ENCODE peak calls at places on chromosomes 5 and 9, in six cellular contexts. T is GM12878, G is K562, M is endothelial cell of umbilical vein, O is HepG2, D is A549. V is an unnamed sample.

GRCh38 chr5:98880151-98880550 is 48.7 kb downstream of the CHD1 start:
- DNase-seq in G (no peak), D (no peak), M (no peak), T (no peak), O (no peak), V (peak; percentile 9)

GRCh38 chr9:81174023-81174422 is 515.3 kb downstream of the TLE1 start:
- DNase-seq in M (no peak), O (peak; percentile 7), G (no peak), T (no peak), D (no peak), V (no peak)

GRCh38 chr5:125485003-125485641 is 738.7 kb upstream of the ZNF608 start:
- DNase-seq in O (no peak), D (peak; percentile 71), G (no peak), T (no peak), M (peak; percentile 96), V (peak; percentile 25)

GRCh38 chr9:113953541-113953940 is 77.4 kb downstream of the ZNF618 start:
- DNase-seq in T (no peak), G (no peak), O (no peak), D (no peak), M (peak; percentile 96), V (no peak)

GRCh38 chr5:57209316-57210040 is 35.6 kb downstream of the GPBP1 start:
- DNase-seq in G (no peak), M (no peak), O (no peak), D (no peak), T (no peak), V (peak; percentile 54)

GRCh38 chr5:167696558-167697314 is 594.7 kb upstream of the WWC1 start:
- DNase-seq in O (no peak), D (peak; percentile 9), G (no peak), T (no peak), M (no peak), V (no peak)

GRCh38 chr9:130561056-130561455 is 18.3 kb upstream of the FUBP3 start:
- DNase-seq in D (no peak), G (no peak), O (no peak), T (no peak), M (no peak), V (no peak)

GRCh38 chr5:59842999-59843398 is 50.5 kb downstream of the PDE4D start:
- DNase-seq in G (no peak), T (no peak), O (no peak), D (no peak), M (peak; percentile 20), V (no peak)

GRCh38 chr5:103450333-103451061 is 112.1 kb downstream of the NUDT12 start:
- DNase-seq in T (no peak), M (no peak), O (no peak), G (no peak), D (no peak), V (no peak)

GRCh38 chr9:545480-545879 is 296.0 kb upstream of the DMRT1 start:
- DNase-seq in M (no peak), D (no peak), O (no peak), G (no peak), T (no peak), V (no peak)

GRCh38 chr9:85332487-85332886 is 409.3 kb downstream of the AGTPBP1 start:
- DNase-seq in T (no peak), O (peak; percentile 19), G (no peak), D (peak; percentile 29), M (peak; percentile 5), V (peak; percentile 40)

GRCh38 chr5:110108520-110108919 is 418.8 kb downstream of the MAN2A1 start:
- DNase-seq in M (no peak), O (no peak), G (no peak), T (no peak), D (no peak), V (no peak)

GRCh38 chr9:122835313-122835731 is 6.9 kb upstream of the PDCL start:
- DNase-seq in M (peak; percentile 26), T (no peak), G (no peak), D (no peak), O (peak; percentile 31), V (no peak)

GRCh38 chr5:154714271-154714986 is 40.7 kb upstream of the LARP1 start:
- DNase-seq in T (peak; percentile 32), O (peak; percentile 66), M (peak; percentile 64), D (no peak), G (no peak), V (peak; percentile 37)

GRCh38 chr9:112076814-112077213 is 98.3 kb downstream of the SUSD1 start:
- DNase-seq in O (no peak), T (no peak), G (no peak), M (no peak), D (no peak), V (peak; percentile 10)

GRCh38 chr9:135993840-135994776 is 32.9 kb upstream of the UBAC1 start:
- DNase-seq in O (peak; percentile 91), G (no peak), T (no peak), M (no peak), D (no peak), V (no peak)

GRCh38 chr5:61319388-61320146 is 12.5 kb upstream of the ZSWIM6 start:
- DNase-seq in D (no peak), M (peak; percentile 80), O (no peak), G (no peak), T (peak; percentile 88), V (peak; percentile 48)

GRCh38 chr5:140926211-140926902 is at the start of gene PCDHAC1:
- DNase-seq in G (no peak), M (peak; percentile 77), D (peak; percentile 84), O (no peak), T (no peak), V (no peak)

GRCh38 chr9:114387678-114388431 is at the start of gene AKNA:
- DNase-seq in T (no peak), O (no peak), G (no peak), M (peak; percentile 86), D (no peak), V (peak; percentile 91)

GRCh38 chr5:135567661-135568060 is 11.1 kb downstream of the CXCL14 start:
- DNase-seq in O (no peak), M (no peak), T (no peak), D (no peak), G (no peak), V (no peak)

GRCh38 chr5:139494256-139494655 is 11.7 kb upstream of the STING1 start:
- DNase-seq in T (no peak), D (no peak), O (no peak), G (no peak), M (no peak), V (no peak)
- TF ChIP-seq MYC in T (no peak), D (no peak), O (no peak), G (no peak), M (no peak), V (no peak)

DNA sequence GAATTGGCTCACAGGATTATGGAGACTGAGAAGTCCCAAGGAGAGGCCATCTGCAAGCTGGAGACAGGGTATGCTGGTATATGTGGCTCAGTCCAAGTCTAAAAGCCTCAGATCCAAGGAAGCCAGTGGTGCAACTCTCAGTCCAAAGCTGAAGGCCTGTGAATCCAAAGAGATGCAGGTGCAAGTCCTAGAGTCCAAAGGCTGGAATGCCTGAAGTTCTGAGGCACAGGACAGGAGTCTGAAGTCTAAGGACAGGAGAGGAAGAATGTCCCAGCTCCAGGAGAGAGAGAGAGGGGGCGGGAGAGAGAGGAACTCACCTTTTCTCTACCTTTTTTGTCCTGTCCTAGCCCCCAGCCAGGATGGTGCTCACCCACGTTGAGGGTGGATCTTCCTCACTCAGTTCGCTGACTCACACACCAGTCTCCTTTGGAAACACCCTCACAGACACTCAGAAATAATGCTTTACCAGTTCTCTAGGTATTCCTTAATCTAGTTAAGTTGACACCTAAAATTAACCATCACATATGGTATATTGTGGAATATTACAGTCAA is 49.6 kb downstream of the KCNN2 start:
- DNase-seq in O (no peak), G (no peak), D (no peak), T (no peak), M (no peak), V (peak; percentile 28)
- TF ChIP-seq POLR2A in O (no peak), G (no peak), D (no peak), T (no peak), M (no peak), V (no peak)

DNA sequence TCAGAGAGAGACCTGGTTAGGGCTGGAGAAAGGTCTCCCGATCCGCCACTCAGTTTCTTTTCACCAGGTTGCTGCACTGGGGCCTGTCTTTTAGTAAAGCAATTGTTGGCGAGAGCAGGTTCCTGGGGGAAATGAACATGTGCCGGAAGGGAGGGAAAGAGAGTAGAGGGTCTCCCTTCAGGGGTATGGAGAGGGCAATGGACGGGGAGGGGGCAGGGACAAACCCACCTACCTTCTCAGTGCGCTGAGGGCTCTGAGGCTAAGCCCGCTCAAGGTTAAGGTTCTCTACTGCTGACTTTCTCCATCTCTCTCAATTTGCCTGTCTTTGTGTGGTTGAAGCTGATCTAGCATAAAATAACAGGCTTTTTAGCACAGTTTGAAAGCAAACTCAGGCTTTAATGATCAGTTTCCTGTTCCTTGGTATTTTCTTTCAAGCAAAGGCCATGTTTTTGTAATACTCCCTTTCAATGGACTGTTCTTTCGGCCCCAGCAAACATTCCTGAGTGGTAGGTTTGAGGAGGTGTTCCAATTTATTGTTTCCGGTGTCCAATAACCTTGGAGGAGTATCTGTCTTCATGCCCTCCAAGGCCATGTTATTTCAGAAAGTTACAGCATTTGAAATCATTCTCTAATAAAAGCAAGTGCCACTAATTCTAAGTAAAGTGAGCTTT is 25.5 kb upstream of the TRAF1 start:
- DNase-seq in M (peak; percentile 56), T (no peak), O (no peak), D (no peak), G (no peak), V (no peak)
- TF ChIP-seq MYC in M (no peak), T (no peak), O (no peak), D (no peak), G (no peak), V (no peak)

DNA sequence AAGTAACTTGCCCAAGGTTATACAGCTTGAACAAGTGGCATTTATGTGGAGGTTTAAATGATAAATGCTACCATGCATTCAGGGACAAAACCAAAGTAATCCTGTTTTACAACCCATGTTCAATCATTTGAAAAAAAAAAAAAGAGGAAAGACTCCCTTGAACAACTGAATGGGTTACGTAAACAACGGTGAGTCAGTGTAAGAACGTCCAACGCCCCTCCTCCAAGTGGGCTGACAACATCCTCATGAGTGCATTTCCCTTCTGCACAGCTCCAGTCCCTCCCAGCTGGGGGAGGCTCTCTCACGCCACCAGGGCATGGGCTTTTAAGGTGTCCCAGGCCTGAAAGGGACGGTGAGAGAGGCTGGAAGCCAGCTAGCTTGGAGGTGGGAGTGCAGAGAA is 90.0 kb downstream of the PRRT1B start:
- DNase-seq in O (peak; percentile 80), G (peak; percentile 85), T (no peak), D (peak; percentile 89), M (peak; percentile 99), V (peak; percentile 98)
- TF ChIP-seq POLR2A in O (no peak), G (no peak), T (no peak), D (no peak), M (no peak), V (no peak)

DNA sequence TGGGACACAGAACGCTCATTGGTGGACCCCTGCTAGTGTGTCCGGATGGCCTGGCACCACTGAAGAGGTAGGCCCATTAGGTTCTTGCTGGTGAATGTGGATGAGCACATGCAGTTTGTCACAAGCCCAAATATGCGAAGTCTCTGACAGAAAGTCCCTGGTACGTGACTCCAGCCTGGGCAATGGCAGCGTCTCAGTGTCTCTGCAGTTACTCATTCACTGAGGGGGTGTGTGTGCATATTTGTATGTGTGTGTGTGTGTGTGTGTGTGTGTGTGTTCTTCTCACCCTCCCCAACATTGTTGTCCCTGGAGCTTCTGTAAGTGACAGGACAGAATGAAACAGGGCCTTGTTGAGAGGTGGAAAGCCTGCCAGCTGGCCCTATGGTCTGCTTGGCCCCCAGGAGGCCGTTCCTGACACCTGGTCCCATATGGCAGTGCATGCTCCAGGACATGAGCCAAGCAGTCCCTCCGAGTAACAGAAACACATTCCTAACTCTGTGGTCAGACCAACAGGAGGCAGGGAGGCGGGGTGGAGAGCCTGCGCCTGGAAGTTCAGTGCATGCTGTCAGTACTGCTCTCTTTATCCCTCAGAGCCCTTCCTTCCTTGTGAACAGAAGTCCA is 169.9 kb downstream of the SLC28A3 start:
- DNase-seq in M (peak; percentile 33), G (peak; percentile 6), T (no peak), D (peak; percentile 37), O (peak; percentile 45), V (no peak)
- TF ChIP-seq MYC in M (no peak), G (no peak), T (no peak), D (no peak), O (no peak), V (no peak)